ENCODE peak calls at places on chromosomes 11 and 22, in ten cellular contexts. One of them, this sample, is unnamed.

GRCh38 chr11:11849127-11849746 is 7.5 kb downstream of the USP47 start:
- DNase-seq in NCI-H1417: peak
- DNase-seq in LoVo: peak
- DNase-seq in T1000: no peak
- DNase-seq in activated naive CD8-positive, alpha-beta T cell treated with anti-CD3 and anti-CD28 coated beads for 36 hours: peak
- DNase-seq in Calu3: peak
- DNase-seq in mesothelial cell of epicardium: no peak
- DNase-seq in stimulated activated naive CD4-positive, alpha-beta T cell: peak
- DNase-seq in Daoy: peak
- DNase-seq in NCI-H1105: peak
- DNase-seq in this sample: peak

GRCh38 chr11:46388619-46389449 is 2.7 kb downstream of the CHRM4 start:
- DNase-seq in mesothelial cell of epicardium: no peak
- DNase-seq in NCI-H1105: no peak
- DNase-seq in activated naive CD8-positive, alpha-beta T cell treated with anti-CD3 and anti-CD28 coated beads for 36 hours: no peak
- DNase-seq in stimulated activated naive CD4-positive, alpha-beta T cell: no peak
- DNase-seq in T1000: no peak
- DNase-seq in LoVo: no peak
- DNase-seq in Daoy: no peak
- DNase-seq in NCI-H1417: no peak
- DNase-seq in Calu3: no peak
- DNase-seq in this sample: no peak

GRCh38 chr22:38954414-38955043 is 2.9 kb upstream of the APOBEC3A start:
- DNase-seq in activated naive CD8-positive, alpha-beta T cell treated with anti-CD3 and anti-CD28 coated beads for 36 hours: no peak
- DNase-seq in NCI-H1417: no peak
- DNase-seq in T1000: no peak
- DNase-seq in Daoy: no peak
- DNase-seq in stimulated activated naive CD4-positive, alpha-beta T cell: no peak
- DNase-seq in NCI-H1105: no peak
- DNase-seq in mesothelial cell of epicardium: no peak
- DNase-seq in LoVo: no peak
- DNase-seq in Calu3: no peak
- DNase-seq in this sample: no peak

GRCh38 chr11:74680703-74681531 is 50.3 kb downstream of the CHRDL2 start:
- DNase-seq in activated naive CD8-positive, alpha-beta T cell treated with anti-CD3 and anti-CD28 coated beads for 36 hours: no peak
- DNase-seq in LoVo: no peak
- DNase-seq in NCI-H1417: no peak
- DNase-seq in Daoy: no peak
- DNase-seq in stimulated activated naive CD4-positive, alpha-beta T cell: no peak
- DNase-seq in mesothelial cell of epicardium: peak
- DNase-seq in T1000: no peak
- DNase-seq in NCI-H1105: no peak
- DNase-seq in Calu3: no peak
- DNase-seq in this sample: no peak

GRCh38 chr22:48706934-48707748 is 1120.5 kb downstream of the BRD1 start:
- DNase-seq in stimulated activated naive CD4-positive, alpha-beta T cell: no peak
- DNase-seq in T1000: no peak
- DNase-seq in activated naive CD8-positive, alpha-beta T cell treated with anti-CD3 and anti-CD28 coated beads for 36 hours: no peak
- DNase-seq in Daoy: no peak
- DNase-seq in NCI-H1105: no peak
- DNase-seq in NCI-H1417: no peak
- DNase-seq in Calu3: no peak
- DNase-seq in mesothelial cell of epicardium: no peak
- DNase-seq in LoVo: no peak
- DNase-seq in this sample: no peak

GRCh38 chr11:1146311-1146864 is 11.4 kb upstream of the MUC5AC start:
- DNase-seq in LoVo: no peak
- DNase-seq in T1000: no peak
- DNase-seq in NCI-H1105: no peak
- DNase-seq in NCI-H1417: no peak
- DNase-seq in mesothelial cell of epicardium: no peak
- DNase-seq in activated naive CD8-positive, alpha-beta T cell treated with anti-CD3 and anti-CD28 coated beads for 36 hours: no peak
- DNase-seq in stimulated activated naive CD4-positive, alpha-beta T cell: no peak
- DNase-seq in Calu3: no peak
- DNase-seq in Daoy: no peak
- DNase-seq in this sample: no peak

GRCh38 chr11:78653294-78653909 is 78.7 kb upstream of the NARS2 start:
- DNase-seq in LoVo: no peak
- DNase-seq in activated naive CD8-positive, alpha-beta T cell treated with anti-CD3 and anti-CD28 coated beads for 36 hours: no peak
- DNase-seq in Daoy: no peak
- DNase-seq in Calu3: no peak
- DNase-seq in mesothelial cell of epicardium: no peak
- DNase-seq in stimulated activated naive CD4-positive, alpha-beta T cell: no peak
- DNase-seq in NCI-H1105: no peak
- DNase-seq in NCI-H1417: no peak
- DNase-seq in T1000: no peak
- DNase-seq in this sample: no peak

GRCh38 chr11:61041755-61042518 is 60.4 kb upstream of the CD5 start:
- DNase-seq in mesothelial cell of epicardium: peak
- DNase-seq in stimulated activated naive CD4-positive, alpha-beta T cell: peak
- DNase-seq in Daoy: peak
- DNase-seq in T1000: no peak
- DNase-seq in NCI-H1105: no peak
- DNase-seq in Calu3: peak
- DNase-seq in LoVo: no peak
- DNase-seq in activated naive CD8-positive, alpha-beta T cell treated with anti-CD3 and anti-CD28 coated beads for 36 hours: peak
- DNase-seq in NCI-H1417: peak
- DNase-seq in this sample: peak

GRCh38 chr11:97979741-97980140 is 1041.0 kb upstream of the CNTN5 start:
- DNase-seq in T1000: no peak
- DNase-seq in NCI-H1417: no peak
- DNase-seq in mesothelial cell of epicardium: no peak
- DNase-seq in Daoy: no peak
- DNase-seq in stimulated activated naive CD4-positive, alpha-beta T cell: no peak
- DNase-seq in Calu3: no peak
- DNase-seq in activated naive CD8-positive, alpha-beta T cell treated with anti-CD3 and anti-CD28 coated beads for 36 hours: no peak
- DNase-seq in LoVo: no peak
- DNase-seq in NCI-H1105: no peak
- DNase-seq in this sample: no peak

GRCh38 chr22:48065852-48066251 is 1303.4 kb downstream of the TBC1D22A start:
- DNase-seq in NCI-H1105: no peak
- DNase-seq in LoVo: no peak
- DNase-seq in NCI-H1417: no peak
- DNase-seq in mesothelial cell of epicardium: no peak
- DNase-seq in T1000: no peak
- DNase-seq in activated naive CD8-positive, alpha-beta T cell treated with anti-CD3 and anti-CD28 coated beads for 36 hours: no peak
- DNase-seq in stimulated activated naive CD4-positive, alpha-beta T cell: no peak
- DNase-seq in Daoy: no peak
- DNase-seq in Calu3: no peak
- DNase-seq in this sample: no peak

GRCh38 chr11:38089728-38090127 is 1491.7 kb upstream of the RAG2 start:
- DNase-seq in T1000: peak
- DNase-seq in Calu3: peak
- DNase-seq in activated naive CD8-positive, alpha-beta T cell treated with anti-CD3 and anti-CD28 coated beads for 36 hours: no peak
- DNase-seq in NCI-H1417: no peak
- DNase-seq in stimulated activated naive CD4-positive, alpha-beta T cell: no peak
- DNase-seq in Daoy: no peak
- DNase-seq in mesothelial cell of epicardium: no peak
- DNase-seq in LoVo: no peak
- DNase-seq in NCI-H1105: no peak
- DNase-seq in this sample: no peak

GRCh38 chr22:21926728-21927127 is 25.9 kb downstream of the PPM1F start:
- DNase-seq in mesothelial cell of epicardium: no peak
- DNase-seq in stimulated activated naive CD4-positive, alpha-beta T cell: no peak
- DNase-seq in T1000: no peak
- DNase-seq in Daoy: no peak
- DNase-seq in activated naive CD8-positive, alpha-beta T cell treated with anti-CD3 and anti-CD28 coated beads for 36 hours: no peak
- DNase-seq in NCI-H1417: no peak
- DNase-seq in Calu3: no peak
- DNase-seq in NCI-H1105: no peak
- DNase-seq in LoVo: no peak
- DNase-seq in this sample: no peak

GRCh38 chr11:117903505-117904382 is 25.5 kb downstream of the TMPRSS13 start:
- DNase-seq in mesothelial cell of epicardium: no peak
- DNase-seq in Calu3: no peak
- DNase-seq in LoVo: no peak
- DNase-seq in NCI-H1105: no peak
- DNase-seq in Daoy: no peak
- DNase-seq in stimulated activated naive CD4-positive, alpha-beta T cell: no peak
- DNase-seq in activated naive CD8-positive, alpha-beta T cell treated with anti-CD3 and anti-CD28 coated beads for 36 hours: no peak
- DNase-seq in NCI-H1417: peak
- DNase-seq in T1000: no peak
- DNase-seq in this sample: no peak

GRCh38 chr11:44456544-44457270 is 108.8 kb upstream of the CD82 start:
- DNase-seq in Daoy: peak
- DNase-seq in activated naive CD8-positive, alpha-beta T cell treated with anti-CD3 and anti-CD28 coated beads for 36 hours: no peak
- DNase-seq in Calu3: peak
- DNase-seq in T1000: no peak
- DNase-seq in NCI-H1105: no peak
- DNase-seq in NCI-H1417: no peak
- DNase-seq in LoVo: no peak
- DNase-seq in mesothelial cell of epicardium: no peak
- DNase-seq in stimulated activated naive CD4-positive, alpha-beta T cell: no peak
- DNase-seq in this sample: no peak

GRCh38 chr11:119169272-119169719 is 771 bp downstream of the NLRX1 start:
- DNase-seq in T1000: no peak
- DNase-seq in NCI-H1417: no peak
- DNase-seq in Calu3: peak
- DNase-seq in NCI-H1105: no peak
- DNase-seq in mesothelial cell of epicardium: no peak
- DNase-seq in activated naive CD8-positive, alpha-beta T cell treated with anti-CD3 and anti-CD28 coated beads for 36 hours: peak
- DNase-seq in stimulated activated naive CD4-positive, alpha-beta T cell: peak
- DNase-seq in LoVo: peak
- DNase-seq in Daoy: peak
- DNase-seq in this sample: peak